ENCODE peak calls at places on chromosome 10, in four cellular contexts. J is foreskin keratinocyte, N is cardiac muscle cell, C is neural crest cell. K is an unnamed sample.

GRCh38 chr10:36608866-36609265 is 516.5 kb upstream of the ANKRD30A start:
- DNase-seq in J (no peak), N (peak), C (no peak), K (no peak)

GRCh38 chr10:119291223-119291900 is 84.0 kb downstream of the GRK5 start:
- DNase-seq in J (no peak), N (no peak), C (no peak), K (no peak)

GRCh38 chr10:113520606-113521481 is 32.0 kb upstream of the HABP2 start:
- DNase-seq in J (peak), N (peak), C (peak), K (peak)

GRCh38 chr10:131425752-131426529 is 114.4 kb upstream of the TCERG1L start:
- DNase-seq in J (no peak), N (no peak), C (no peak), K (no peak)

GRCh38 chr10:112946649-112947048 is 3.4 kb upstream of the TCF7L2 start:
- DNase-seq in J (no peak), N (no peak), C (no peak), K (no peak)

GRCh38 chr10:102691701-102692100 is 22.5 kb downstream of the ARL3 start:
- DNase-seq in J (no peak), N (peak), C (no peak), K (no peak)

GRCh38 chr10:118835682-118836326 is 81.0 kb upstream of the CACUL1 start:
- DNase-seq in J (peak), N (no peak), C (no peak), K (no peak)

GRCh38 chr10:86079088-86079487 is 287.5 kb downstream of the GRID1 start:
- DNase-seq in J (no peak), N (peak), C (no peak), K (no peak)

GRCh38 chr10:46311501-46311951 is 24.7 kb downstream of the ANTXRL start:
- DNase-seq in J (no peak), N (no peak), C (no peak), K (no peak)

GRCh38 chr10:79490400-79491081 is 21.8 kb upstream of the EIF5AL1 start:
- DNase-seq in J (no peak), N (peak), C (no peak), K (peak)

GRCh38 chr10:96612052-96612830 is 25.4 kb upstream of the TM9SF3 start:
- DNase-seq in J (no peak), N (no peak), C (no peak), K (no peak)

GRCh38 chr10:101053516-101053915 is 8.3 kb upstream of the KAZALD1 start:
- DNase-seq in J (no peak), N (no peak), C (no peak), K (no peak)

GRCh38 chr10:80371462-80371861 is 14.9 kb downstream of the DYDC2 start:
- DNase-seq in J (no peak), N (no peak), C (no peak), K (no peak)

GRCh38 chr10:4652111-4653010 is 173.6 kb upstream of the AKR1E2 start:
- DNase-seq in J (no peak), N (no peak), C (no peak), K (no peak)

GRCh38 chr10:131354380-131354779 is 42.9 kb upstream of the TCERG1L start:
- DNase-seq in J (no peak), N (no peak), C (peak), K (no peak)

GRCh38 chr10:35335133-35335532 is 1.2 kb upstream of the CCNY start:
- DNase-seq in J (peak), N (no peak), C (no peak), K (no peak)

GRCh38 chr10:29585488-29585976 is 49.2 kb downstream of the SVIL start:
- DNase-seq in J (no peak), N (peak), C (no peak), K (peak)
- TF ChIP-seq CTCF in J (no peak), N (no peak), C (no peak), K (no peak)

GRCh38 chr10:132698211-132698751 is 87.7 kb downstream of the NKX6-2 start:
- DNase-seq in J (no peak), N (no peak), C (no peak), K (no peak)

GRCh38 chr10:132697568-132698200 is 88.3 kb downstream of the NKX6-2 start:
- DNase-seq in J (no peak), N (no peak), C (no peak), K (no peak)

GRCh38 chr10:132698761-132699391 is 87.1 kb downstream of the NKX6-2 start:
- DNase-seq in J (no peak), N (no peak), C (no peak), K (no peak)

GRCh38 chr10:132696204-132696603 is 89.7 kb downstream of the NKX6-2 start:
- DNase-seq in J (no peak), N (no peak), C (no peak), K (no peak)

DNA sequence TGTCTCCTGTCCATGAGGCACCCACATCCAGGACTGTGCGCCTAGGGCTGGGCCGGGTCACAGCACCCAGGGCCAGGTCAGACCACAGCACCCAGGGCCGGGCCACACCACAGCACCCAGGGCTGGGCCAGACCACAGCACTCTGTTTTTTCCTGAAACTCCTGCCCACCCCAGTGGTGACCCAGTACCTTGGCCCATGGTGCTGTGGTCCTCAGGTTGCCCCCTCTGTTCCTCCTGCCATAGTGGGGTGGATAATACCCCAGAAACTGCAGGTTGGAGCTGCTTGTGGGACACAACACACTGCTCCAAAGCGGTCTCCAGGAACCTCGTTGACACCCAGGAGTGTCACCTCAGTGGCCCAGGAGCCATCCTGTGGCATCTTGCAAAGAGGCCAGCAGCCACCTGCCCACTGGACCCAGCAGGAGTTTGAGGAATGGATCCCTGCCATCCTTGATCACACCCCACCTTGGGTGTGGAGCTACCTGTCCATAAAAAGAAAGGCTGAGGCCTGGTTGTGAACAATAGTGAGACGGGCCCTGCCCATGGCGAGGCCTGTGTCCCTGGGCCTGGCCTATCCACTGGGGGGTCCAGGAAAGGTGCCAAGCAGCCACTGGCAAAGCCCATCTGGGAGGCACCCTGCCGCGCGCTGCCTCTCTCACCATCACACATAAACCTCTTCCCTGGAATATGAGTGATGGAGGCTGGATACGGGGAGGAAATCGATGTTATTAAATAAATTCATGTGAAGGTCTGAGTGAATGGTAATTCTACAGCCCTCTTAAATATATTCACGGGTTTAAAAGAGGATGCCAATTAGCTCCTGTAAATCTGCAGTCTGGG is 89.0 kb downstream of the NKX6-2 start:
- DNase-seq in J (no peak), N (no peak), C (no peak), K (no peak)
- TF ChIP-seq CTCF in J (no peak), N (no peak), C (no peak), K (no peak)

GRCh38 chr10:120599202-120599724 is 142.2 kb downstream of the PLPP4 start:
- DNase-seq in J (no peak), N (no peak), C (no peak), K (no peak)

GRCh38 chr10:120597902-120598301 is 140.9 kb downstream of the PLPP4 start:
- DNase-seq in J (no peak), N (no peak), C (no peak), K (no peak)

GRCh38 chr10:120600871-120601644 is 144.0 kb downstream of the PLPP4 start:
- DNase-seq in J (no peak), N (no peak), C (peak), K (peak)

GRCh38 chr10:120601999-120602398 is 145.0 kb downstream of the PLPP4 start:
- DNase-seq in J (no peak), N (no peak), C (no peak), K (no peak)

DNA sequence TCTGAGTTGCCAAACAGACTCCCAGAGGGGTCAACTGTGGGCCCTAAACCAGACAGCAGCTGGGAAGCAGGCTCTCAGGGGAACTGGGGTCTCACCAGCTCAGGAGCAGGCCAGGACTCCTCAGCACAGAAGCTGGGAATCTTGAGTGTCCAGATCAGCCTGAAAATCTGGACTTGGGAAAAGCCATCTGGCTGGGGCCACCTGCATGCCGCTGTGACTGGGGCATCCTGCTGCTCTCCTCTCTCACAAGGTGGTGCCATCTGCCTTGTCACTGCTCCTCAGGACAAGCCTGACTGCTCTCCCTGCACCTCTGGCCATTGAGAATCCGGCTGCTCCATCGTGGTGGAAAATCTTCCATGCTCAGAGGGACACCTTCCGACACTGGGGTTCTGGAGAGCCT is 141.3 kb downstream of the PLPP4 start:
- DNase-seq in J (no peak), N (no peak), C (no peak), K (peak)
- TF ChIP-seq CTCF in J (peak), N (no peak), C (no peak), K (no peak)

GRCh38 chr10:66353422-66353821 is 572.4 kb upstream of the LRRTM3 start:
- DNase-seq in J (no peak), N (no peak), C (no peak), K (no peak)

GRCh38 chr10:66349726-66350125 is 576.1 kb upstream of the LRRTM3 start:
- DNase-seq in J (peak), N (no peak), C (no peak), K (no peak)

GRCh38 chr10:66350622-66351399 is 575.0 kb upstream of the LRRTM3 start:
- DNase-seq in J (no peak), N (no peak), C (no peak), K (no peak)

DNA sequence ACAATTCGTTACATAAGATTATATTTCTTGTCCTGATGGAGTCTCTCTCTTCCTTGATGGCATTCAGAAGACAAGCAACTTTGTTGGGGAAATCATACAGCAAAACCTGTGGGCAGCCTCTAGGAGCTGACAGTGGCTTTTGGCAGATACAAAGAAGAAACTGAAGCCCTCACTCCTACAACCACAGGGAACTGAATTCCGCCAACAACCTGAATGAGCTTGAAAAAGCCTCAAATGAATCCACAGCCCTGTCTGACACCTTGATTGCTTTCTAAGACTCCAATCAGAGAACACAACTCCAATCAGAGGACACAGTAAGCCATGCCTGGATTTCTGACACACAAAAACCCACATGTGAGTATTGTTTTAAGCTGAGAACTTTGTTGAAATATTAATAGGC is 576.8 kb upstream of the LRRTM3 start:
- DNase-seq in J (no peak), N (no peak), C (no peak), K (no peak)
- TF ChIP-seq CTCF in J (no peak), N (no peak), C (no peak), K (no peak)